ENCODE peak calls at places on chromosomes 6 and 20, in five cellular contexts. B is cardiac muscle cell, W is IMR-90, F is lower lobe of right lung, G is HFF-Myc. Z is an unnamed sample.

GRCh38 chr6:125745281-125746018 is 4.0 kb upstream of the HEY2 start:
- DNase-seq in F (no peak), G (no peak), B (no peak), W (no peak), Z (no peak)

GRCh38 chr6:13874191-13874549 is 50.6 kb upstream of the RNF182 start:
- DNase-seq in G (no peak), B (no peak), F (no peak), W (no peak), Z (no peak)

GRCh38 chr6:125944434-125944816 is 12.1 kb upstream of the HINT3 start:
- DNase-seq in B (peak; percentile 91), F (peak; percentile 83), W (peak; percentile 88), G (no peak), Z (peak; percentile 96)

GRCh38 chr6:75207211-75207984 is 1.5 kb upstream of the COL12A1 start:
- DNase-seq in W (peak; percentile 42), F (no peak), B (peak; percentile 75), G (no peak), Z (peak; percentile 39)

GRCh38 chr20:13301596-13301995 is 80.5 kb downstream of the ISM1 start:
- DNase-seq in B (no peak), W (no peak), F (no peak), G (no peak), Z (no peak)

GRCh38 chr6:53794073-53794719 is 609 bp upstream of the LRRC1 start:
- DNase-seq in G (peak; percentile 88), W (peak; percentile 87), B (peak; percentile 74), F (peak; percentile 72), Z (peak; percentile 74)

GRCh38 chr6:129592516-129593232 is 117.3 kb downstream of the ARHGAP18 start:
- DNase-seq in W (no peak), B (no peak), F (no peak), G (no peak), Z (no peak)

GRCh38 chr6:7258231-7258763 is 54.7 kb downstream of the SSR1 start:
- DNase-seq in W (no peak), B (no peak), F (no peak), G (no peak), Z (no peak)

GRCh38 chr20:20174089-20174835 is 121.9 kb downstream of the CFAP61 start:
- DNase-seq in F (no peak), G (no peak), B (no peak), W (no peak), Z (no peak)

GRCh38 chr6:14119764-14120163 is 2.2 kb downstream of the CD83 start:
- DNase-seq in B (no peak), W (no peak), G (no peak), F (no peak), Z (no peak)

GRCh38 chr6:151313060-151313459 is 73.3 kb downstream of the AKAP12 start:
- DNase-seq in F (no peak), G (no peak), W (no peak), B (peak; percentile 36), Z (peak; percentile 71)

GRCh38 chr6:2360716-2361115 is 115.3 kb upstream of the GMDS start:
- DNase-seq in B (no peak), W (no peak), G (no peak), F (no peak), Z (no peak)

GRCh38 chr20:45508068-45508886 is 7.1 kb downstream of the SPINT3 start:
- DNase-seq in W (no peak), F (no peak), B (no peak), G (no peak), Z (no peak)

GRCh38 chr20:1779567-1779966 is 115.6 kb upstream of the SIRPA start:
- DNase-seq in F (no peak), B (no peak), G (no peak), W (no peak), Z (no peak)

GRCh38 chr20:1774479-1774878 is 116.9 kb upstream of the SIRPG start:
- DNase-seq in G (no peak), W (no peak), B (no peak), F (no peak), Z (no peak)

GRCh38 chr20:1776608-1777475 is 118.4 kb upstream of the SIRPA start:
- DNase-seq in F (peak; percentile 87), B (peak; percentile 95), W (peak; percentile 87), G (peak; percentile 66), Z (peak; percentile 93)

GRCh38 chr20:1775117-1775516 is 117.5 kb upstream of the SIRPG start:
- DNase-seq in W (peak; percentile 63), G (no peak), F (no peak), B (peak; percentile 60), Z (peak; percentile 54)

DNA sequence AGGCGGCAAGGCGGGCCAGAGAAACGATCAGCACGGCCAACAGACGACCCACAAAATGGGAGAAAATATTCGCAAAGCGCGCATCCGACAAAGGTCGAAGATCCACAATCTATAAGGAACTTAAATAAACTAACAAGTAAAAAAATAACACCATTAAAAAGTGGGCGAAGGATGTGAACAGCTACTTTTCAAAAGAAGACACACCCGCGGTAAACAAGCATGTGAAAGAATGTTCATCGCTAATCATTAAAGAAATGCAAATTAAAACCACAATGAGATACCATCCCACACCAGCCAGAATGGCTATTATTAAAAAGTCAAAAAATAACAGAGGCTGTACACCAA is 117.8 kb upstream of the SIRPA start:
- DNase-seq in B (no peak), W (no peak), F (no peak), G (no peak), Z (no peak)
- TF ChIP-seq CTCF in B (no peak), W (no peak), F (no peak), G (no peak), Z (no peak)

GRCh38 chr20:47612670-47613069 is 111.0 kb downstream of the NCOA3 start:
- DNase-seq in F (no peak), G (no peak), W (no peak), B (no peak), Z (no peak)

GRCh38 chr20:47607208-47607613 is 105.5 kb downstream of the NCOA3 start:
- DNase-seq in G (no peak), F (no peak), B (peak; percentile 51), W (peak; percentile 56), Z (peak; percentile 48)

GRCh38 chr20:47611785-47612184 is 110.1 kb downstream of the NCOA3 start:
- DNase-seq in G (no peak), B (no peak), F (no peak), W (no peak), Z (no peak)

GRCh38 chr20:47610945-47611250 is 109.2 kb downstream of the NCOA3 start:
- DNase-seq in B (no peak), G (no peak), F (no peak), W (no peak), Z (peak; percentile 18)

GRCh38 chr20:47610247-47610944 is 108.7 kb downstream of the NCOA3 start:
- DNase-seq in G (peak; percentile 69), F (no peak), W (peak; percentile 92), B (peak; percentile 85), Z (peak; percentile 89)
- H3K4me3 ChIP-seq in G (no peak overlapping the region), F (no peak overlapping the region), W (no peak overlapping the region), B (no peak overlapping the region), Z (no peak overlapping the region)

GRCh38 chr6:136201735-136202134 is 48.4 kb downstream of the MTFR2 start:
- DNase-seq in G (no peak), B (peak; percentile 24), W (peak; percentile 16), F (no peak), Z (no peak)
- TF ChIP-seq CTCF in G (no peak), B (no peak), W (no peak), F (no peak), Z (no peak)

GRCh38 chr6:16239090-16239797 is 857 bp downstream of the GMPR start:
- DNase-seq in B (peak; percentile 47), G (no peak), F (peak; percentile 85), W (peak; percentile 44), Z (peak; percentile 43)

GRCh38 chr6:16238658-16239089 is 287 bp downstream of the GMPR start:
- DNase-seq in F (no peak), G (no peak), W (no peak), B (no peak), Z (no peak)

GRCh38 chr6:16240618-16241320 is 2.4 kb downstream of the GMPR start:
- DNase-seq in F (no peak), G (no peak), W (no peak), B (peak; percentile 27), Z (no peak)

GRCh38 chr6:16241321-16241689 is 2.9 kb downstream of the GMPR start:
- DNase-seq in B (no peak), F (no peak), W (no peak), G (no peak), Z (no peak)

DNA sequence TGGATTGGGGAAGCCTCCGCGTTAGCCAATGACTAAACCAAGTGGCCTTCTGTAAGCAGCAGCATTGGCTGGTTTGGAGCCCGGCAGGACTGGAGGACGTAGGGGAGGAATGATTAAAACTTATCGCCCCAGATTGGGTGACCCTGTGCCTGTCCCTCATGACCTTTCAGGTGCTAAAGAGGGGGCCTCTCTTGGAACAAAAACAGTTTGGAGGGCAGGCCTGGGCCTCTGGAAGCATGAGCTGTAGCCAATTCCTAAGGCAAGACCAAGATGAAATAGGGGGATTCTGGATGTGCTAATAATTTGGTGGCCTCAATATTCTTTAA is 1.4 kb downstream of the GMPR start:
- DNase-seq in B (no peak), F (no peak), G (no peak), W (peak; percentile 49), Z (no peak)
- H3K4me3 ChIP-seq in B (no peak overlapping the region), F (peak overlapping the region; percentile 72), G (no peak overlapping the region), W (no peak overlapping the region), Z (no peak overlapping the region)

GRCh38 chr6:33430334-33430733 is 10.5 kb downstream of the SYNGAP1 start:
- DNase-seq in W (no peak), G (no peak), F (no peak), B (no peak), Z (no peak)
- TF ChIP-seq CTCF in W (no peak), G (no peak), F (no peak), B (no peak), Z (no peak)

DNA sequence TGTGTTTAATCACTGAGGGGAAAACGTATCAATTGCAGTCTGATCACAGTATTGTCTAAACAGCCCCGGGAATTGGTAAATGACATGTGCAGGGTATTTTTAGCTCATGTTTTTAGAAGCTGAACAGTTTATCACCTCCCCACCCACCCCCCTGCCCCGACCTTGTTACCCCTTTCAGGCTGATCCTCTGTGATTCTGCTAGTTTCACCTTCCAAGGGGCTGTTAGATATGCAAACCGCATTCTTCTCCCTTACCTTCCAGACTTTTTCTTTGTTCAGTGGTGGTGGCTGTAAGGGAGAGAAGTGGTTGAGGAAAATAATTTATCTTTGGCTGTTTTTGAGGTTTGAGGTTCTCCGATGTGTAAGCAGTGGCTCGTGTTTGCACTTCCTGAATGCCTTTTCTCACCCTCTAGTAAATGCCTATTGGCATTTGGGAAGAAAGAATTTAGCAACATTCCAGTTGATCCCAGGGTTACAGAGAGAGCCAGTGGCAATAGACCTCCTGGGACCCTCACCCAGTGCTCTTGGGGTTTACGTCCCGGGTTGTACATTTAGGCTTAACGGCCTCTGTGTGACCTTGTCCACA is 69.4 kb upstream of the KCNG1 start:
- DNase-seq in B (peak; percentile 47), F (no peak), W (no peak), G (no peak), Z (no peak)
- H3K4me3 ChIP-seq in B (no peak overlapping the region), F (no peak overlapping the region), W (no peak overlapping the region), G (no peak overlapping the region), Z (no peak overlapping the region)

GRCh38 chr6:36977470-36977941 is 8.5 kb downstream of the MTCH1 start:
- DNase-seq in W (no peak), F (no peak), B (no peak), G (no peak), Z (peak; percentile 13)
- TF ChIP-seq CTCF in W (peak; percentile 28), F (peak; percentile 26), B (peak; percentile 50), G (peak; percentile 48), Z (peak; percentile 35)

GRCh38 chr20:60298647-60299046 is 340.4 kb downstream of the CDH26 start:
- DNase-seq in W (no peak), G (no peak), F (no peak), B (no peak), Z (no peak)
- H3K4me3 ChIP-seq in W (no peak overlapping the region), G (no peak overlapping the region), F (no peak overlapping the region), B (no peak overlapping the region), Z (no peak overlapping the region)

Z was measured in fibroblast of pulmonary artery.